ENCODE peak calls at places on chromosomes 1 and 21, in eight cellular contexts. R, F, V, D, C, G, A and Y are unnamed samples. For H3K27me3, the result is how much of the 10 kb centered on the place peaks cover.

GRCh38 chr1:4063516-4063915 is 163.4 kb upstream of the C1orf174 start:
- DNase-seq in A (no peak), G (no peak), D (no peak), R (no peak), C (no peak), V (no peak), F (no peak), Y (no peak)

GRCh38 chr21:44872568-44873355 is 728 bp downstream of the PTTG1IP start:
- DNase-seq in V (peak), D (peak), A (peak), F (peak), R (peak), C (peak), G (no peak), Y (no peak)

GRCh38 chr1:93584238-93585003 is 97.2 kb downstream of the BCAR3 start:
- DNase-seq in F (peak), C (no peak), G (no peak), A (peak), R (no peak), V (no peak), D (no peak), Y (no peak)

GRCh38 chr1:150662811-150663210 is 33.4 kb upstream of the ENSA start:
- DNase-seq in F (no peak), D (no peak), A (no peak), V (no peak), G (no peak), C (no peak), R (no peak), Y (no peak)

GRCh38 chr1:110224240-110224995 is 14.3 kb downstream of the KCNC4 start:
- DNase-seq in G (no peak), V (peak), A (no peak), C (no peak), F (no peak), D (no peak), R (no peak), Y (no peak)

GRCh38 chr1:62295921-62296451 is 23.2 kb downstream of the KANK4 start:
- DNase-seq in V (no peak), A (peak), D (peak), C (peak), R (no peak), G (peak), F (peak), Y (no peak)

GRCh38 chr1:62723841-62724240 is 35.7 kb upstream of the DOCK7 start:
- DNase-seq in V (no peak), D (no peak), G (no peak), F (no peak), R (no peak), A (no peak), C (no peak), Y (no peak)

GRCh38 chr1:244207935-244208244 is 156.8 kb downstream of the ZBTB18 start:
- DNase-seq in G (no peak), V (no peak), R (no peak), D (peak), A (no peak), C (no peak), F (peak), Y (no peak)

GRCh38 chr21:34528131-34528561 is 16.1 kb upstream of the KCNE1 start:
- DNase-seq in D (peak), C (no peak), V (no peak), A (no peak), G (no peak), F (peak), R (no peak), Y (no peak)

GRCh38 chr1:204153667-204154066 is 1.8 kb upstream of the ETNK2 start:
- DNase-seq in G (no peak), D (no peak), A (no peak), F (no peak), V (no peak), C (no peak), R (no peak), Y (no peak)

GRCh38 chr1:56374026-56374974 is 205.1 kb downstream of the PLPP3 start:
- DNase-seq in G (no peak), D (peak), R (no peak), F (peak), A (peak), V (peak), C (no peak), Y (no peak)

GRCh38 chr1:241447056-241447649 is 72.4 kb downstream of the FH start:
- DNase-seq in C (no peak), G (no peak), R (no peak), F (no peak), D (no peak), V (no peak), A (no peak), Y (no peak)

GRCh38 chr1:30522031-30523004 is 201.1 kb downstream of the MATN1 start:
- DNase-seq in D (peak), V (peak), R (peak), F (peak), G (no peak), A (peak), C (no peak), Y (no peak)

GRCh38 chr1:998905-999796 is 746 bp downstream of the HES4 start:
- DNase-seq in V (peak), G (no peak), R (no peak), D (no peak), A (peak), F (peak), C (no peak), Y (no peak)

GRCh38 chr1:76231320-76231719 is 156.8 kb downstream of the ST6GALNAC3 start:
- DNase-seq in C (no peak), R (no peak), G (no peak), F (no peak), A (no peak), D (no peak), V (no peak), Y (no peak)

GRCh38 chr21:44911384-44912157 is 9.1 kb downstream of the ITGB2 start:
- DNase-seq in G (peak), A (no peak), D (no peak), V (no peak), C (peak), R (peak), F (no peak), Y (no peak)

GRCh38 chr21:44918107-44918470 is 2.6 kb downstream of the ITGB2 start:
- DNase-seq in A (no peak), V (no peak), R (no peak), F (no peak), D (no peak), G (no peak), C (no peak), Y (no peak)

GRCh38 chr1:212463565-212464270 is 31.0 kb downstream of the NENF start:
- DNase-seq in C (no peak), G (no peak), D (no peak), R (no peak), F (no peak), A (no peak), V (no peak), Y (no peak)

GRCh38 chr1:61078611-61079010 is 3.8 kb upstream of the NFIA start:
- DNase-seq in R (no peak), C (no peak), A (peak), D (peak), G (no peak), F (peak), V (peak), Y (no peak)

GRCh38 chr1:179793281-179793680 is 50.2 kb downstream of the FAM163A start:
- DNase-seq in F (no peak), G (no peak), R (no peak), A (no peak), D (no peak), V (no peak), C (no peak), Y (no peak)

GRCh38 chr1:228284521-228284920 is 76.7 kb downstream of the OBSCN start:
- DNase-seq in D (no peak), A (no peak), G (no peak), F (no peak), V (no peak), R (no peak), C (no peak), Y (no peak)

GRCh38 chr1:226569879-226570547 is 21.4 kb downstream of the STUM start:
- DNase-seq in R (no peak), C (peak), V (peak), D (no peak), A (peak), G (no peak), F (peak), Y (no peak)

GRCh38 chr1:43410571-43410970 is 20.9 kb downstream of the SZT2 start:
- DNase-seq in V (no peak), G (no peak), D (no peak), C (no peak), R (no peak), F (no peak), A (no peak), Y (no peak)

GRCh38 chr1:24987875-24988559 is 57.9 kb upstream of the RUNX3 start:
- DNase-seq in F (no peak), D (no peak), A (no peak), V (no peak), G (no peak), C (no peak), R (no peak), Y (no peak)

GRCh38 chr21:37450385-37451044 is 83.9 kb downstream of the DYRK1A start:
- DNase-seq in D (peak), R (no peak), A (no peak), F (peak), G (no peak), V (no peak), C (no peak), Y (no peak)

GRCh38 chr1:198939286-198939685 is 300.4 kb downstream of the PTPRC start:
- DNase-seq in A (no peak), C (no peak), D (no peak), G (no peak), F (no peak), V (no peak), R (no peak), Y (no peak)

GRCh38 chr1:82962658-82963057 is 1036.3 kb downstream of the TTLL7 start:
- DNase-seq in A (no peak), C (no peak), V (no peak), G (no peak), D (no peak), R (no peak), F (no peak), Y (no peak)

GRCh38 chr1:213070399-213070798 is 19.4 kb downstream of the RPS6KC1 start:
- DNase-seq in A (peak), D (peak), G (peak), R (peak), F (peak), V (no peak), C (no peak), Y (peak)

GRCh38 chr1:64917328-64917861 is 49.0 kb downstream of the JAK1 start:
- DNase-seq in C (no peak), R (peak), G (peak), A (peak), V (no peak), F (peak), D (peak), Y (no peak)

GRCh38 chr1:78375996-78376395 is 114.8 kb upstream of the PTGFR start:
- DNase-seq in C (no peak), G (no peak), R (no peak), D (peak), F (peak), V (no peak), A (no peak), Y (no peak)

GRCh38 chr1:19405195-19405760 is 80.1 kb downstream of the CAPZB start:
- DNase-seq in V (no peak), C (no peak), R (no peak), D (no peak), F (peak), G (no peak), A (no peak), Y (no peak)

GRCh38 chr1:94000531-94001282 is 91.5 kb upstream of the GCLM start:
- DNase-seq in G (no peak), V (no peak), R (no peak), A (no peak), F (no peak), D (no peak), C (no peak), Y (no peak)

GRCh38 chr1:202571719-202572339 is 138.4 kb downstream of the SYT2 start:
- DNase-seq in D (peak), V (peak), R (peak), F (peak), G (peak), C (no peak), A (peak), Y (no peak)

GRCh38 chr1:41015281-41015680 is 6.2 kb downstream of the SLFNL1 start:
- DNase-seq in G (no peak), R (no peak), C (no peak), F (no peak), D (no peak), V (no peak), A (no peak), Y (no peak)

GRCh38 chr1:172704446-172705176 is 45.7 kb downstream of the FASLG start:
- DNase-seq in D (no peak), R (no peak), F (no peak), C (no peak), G (no peak), V (no peak), A (no peak), Y (no peak)

GRCh38 chr1:210407207-210407886 is 78.6 kb downstream of the HHAT start:
- DNase-seq in R (peak), C (peak), D (peak), A (peak), F (peak), V (peak), G (peak), Y (no peak)

GRCh38 chr1:51990478-51990965 is at the start of gene RAB3B:
- DNase-seq in V (peak), D (peak), A (peak), G (peak), R (peak), F (peak), C (peak), Y (peak)

GRCh38 chr1:19661721-19662228 is 2.9 kb upstream of the HTR6 start:
- DNase-seq in A (peak), D (peak), G (no peak), V (peak), R (peak), F (peak), C (peak), Y (no peak)

GRCh38 chr1:208631057-208631456 is 386.9 kb upstream of the PLXNA2 start:
- DNase-seq in R (no peak), D (no peak), V (no peak), F (no peak), C (no peak), G (no peak), A (no peak), Y (no peak)

GRCh38 chr1:208628298-208628914 is 384.2 kb upstream of the PLXNA2 start:
- DNase-seq in V (no peak), D (no peak), G (no peak), F (no peak), A (no peak), R (no peak), C (no peak), Y (no peak)

DNA sequence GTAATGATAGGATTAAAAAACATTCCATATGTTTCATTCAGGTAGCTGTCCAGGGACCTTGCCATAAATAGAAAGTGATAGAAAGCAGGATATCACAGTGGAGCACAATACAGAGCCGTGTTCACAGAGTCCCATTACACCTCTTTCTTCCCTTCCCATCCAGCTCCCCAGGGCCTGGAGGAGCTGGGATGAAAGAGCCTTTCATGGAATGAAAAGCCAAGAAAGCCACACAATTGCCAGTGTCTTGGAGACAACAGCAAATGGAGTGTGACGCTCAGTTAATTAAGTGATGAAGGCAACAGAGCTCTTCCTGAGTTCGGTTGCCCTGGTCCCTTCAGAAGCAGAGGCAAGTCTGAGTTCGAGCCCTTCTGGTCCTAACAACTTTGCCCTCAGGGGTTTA is 387.3 kb upstream of the PLXNA2 start:
- DNase-seq in D (no peak), R (no peak), V (no peak), F (no peak), C (no peak), G (no peak), A (no peak), Y (no peak)
- H3K4me3 ChIP-seq in D (no peak), R (no peak), V (no peak), F (no peak), C (no peak), G (no peak), A (no peak), Y (no peak)

GRCh38 chr1:46469846-46470245 is 19.8 kb upstream of the DMBX1 start:
- DNase-seq in G (no peak), F (no peak), V (no peak), R (no peak), A (no peak), D (no peak), C (no peak), Y (no peak)
- H3K27me3 ChIP-seq in G (under half), F (under half), V (under half), R (under half), A (half or more), D (under half), C (under half), Y (under half)

DNA sequence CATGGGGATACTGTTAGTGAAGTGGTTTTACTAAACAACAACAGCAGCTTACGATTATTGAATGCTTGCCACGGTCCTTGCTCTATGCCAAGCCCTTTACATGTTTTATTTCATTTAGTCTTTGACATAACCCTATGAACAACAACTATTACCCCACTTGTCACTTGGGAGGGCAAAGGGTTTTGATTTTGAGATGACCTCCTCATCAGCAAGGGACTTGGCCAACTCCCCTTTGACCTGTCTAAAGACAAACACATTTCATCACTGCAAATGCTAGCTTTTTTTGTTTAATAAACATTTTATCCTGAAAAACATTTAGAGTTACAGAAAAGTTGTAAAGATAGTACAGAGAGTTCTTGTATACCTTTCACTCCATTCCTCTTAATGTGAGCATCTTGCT is 152.5 kb upstream of the WNT4 start:
- DNase-seq in R (no peak), F (no peak), A (no peak), V (no peak), D (no peak), G (no peak), C (no peak), Y (no peak)
- H3K4me3 ChIP-seq in R (no peak), F (no peak), A (no peak), V (no peak), D (no peak), G (no peak), C (no peak), Y (no peak)

GRCh38 chr1:90837420-90837819 is 120.3 kb upstream of the BARHL2 start:
- DNase-seq in R (no peak), A (no peak), F (no peak), V (no peak), G (no peak), D (no peak), C (no peak), Y (no peak)

GRCh38 chr1:90838720-90839119 is 121.6 kb upstream of the BARHL2 start:
- DNase-seq in V (no peak), C (no peak), A (no peak), G (no peak), D (no peak), F (no peak), R (no peak), Y (no peak)

GRCh38 chr1:90840323-90840722 is 123.2 kb upstream of the BARHL2 start:
- DNase-seq in A (no peak), R (no peak), C (no peak), F (no peak), G (no peak), D (no peak), V (no peak), Y (no peak)

GRCh38 chr1:90839323-90839722 is 122.2 kb upstream of the BARHL2 start:
- DNase-seq in V (no peak), F (no peak), G (no peak), C (no peak), D (no peak), R (no peak), A (no peak), Y (no peak)

DNA sequence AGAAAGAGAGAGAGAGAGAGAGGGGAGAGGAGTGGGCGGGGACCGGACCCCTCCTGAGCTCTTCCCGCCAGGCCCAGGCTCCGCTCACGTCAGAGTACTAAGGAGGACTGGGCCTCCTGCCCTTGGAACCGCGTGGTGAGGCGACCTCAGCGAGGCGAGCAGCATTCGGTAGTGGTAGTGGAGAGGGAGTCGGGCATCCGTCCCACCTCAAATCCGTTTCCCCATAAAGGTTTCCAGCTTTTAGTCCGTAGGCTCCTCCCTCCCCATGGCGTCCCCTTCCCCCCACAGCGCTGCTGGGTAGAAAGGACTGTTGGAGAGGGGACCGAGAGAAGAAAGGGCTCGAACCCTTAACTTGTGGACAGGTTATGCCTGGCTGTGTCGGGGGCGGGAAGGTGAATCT is 124.4 kb upstream of the BARHL2 start:
- DNase-seq in R (no peak), F (no peak), C (no peak), A (no peak), D (no peak), V (no peak), G (no peak), Y (no peak)
- H3K27me3 ChIP-seq in R (under half), F (under half), C (half or more), A (half or more), D (under half), V (half or more), G (under half), Y (under half)

GRCh38 chr1:32521165-32521564 is 18.1 kb upstream of the ZBTB8A start:
- DNase-seq in V (no peak), F (no peak), R (no peak), G (no peak), D (no peak), C (no peak), A (no peak), Y (peak)
- H3K4me3 ChIP-seq in V (no peak), F (peak), R (no peak), G (no peak), D (no peak), C (no peak), A (no peak), Y (no peak)

GRCh38 chr1:37755290-37755689 is 9.6 kb downstream of the EPHA10 start:
- DNase-seq in F (no peak), R (no peak), C (no peak), G (no peak), A (peak), D (no peak), V (no peak), Y (no peak)
- H3K27me3 ChIP-seq in F (half or more), R (under half), C (under half), G (under half), A (half or more), D (under half), V (half or more), Y (under half)

GRCh38 chr1:16119926-16120325 is 35.9 kb downstream of the EPHA2 start:
- DNase-seq in R (no peak), F (no peak), C (no peak), D (no peak), V (no peak), G (no peak), A (no peak), Y (no peak)
- H3K4me3 ChIP-seq in R (no peak), F (no peak), C (no peak), D (no peak), V (no peak), G (no peak), A (no peak), Y (no peak)

GRCh38 chr1:151882466-151882865 is 26.8 kb downstream of the THEM4 start:
- DNase-seq in D (no peak), F (no peak), V (no peak), R (no peak), G (no peak), A (no peak), C (no peak), Y (no peak)
- H3K27me3 ChIP-seq in D (under half), F (under half), V (under half), R (under half), G (under half), A (under half), C (under half), Y (under half)

GRCh38 chr1:8212443-8212920 is 105.4 kb upstream of the SLC45A1 start:
- DNase-seq in R (no peak), G (no peak), V (no peak), A (no peak), F (peak), C (no peak), D (no peak), Y (no peak)
- H3K4me3 ChIP-seq in R (no peak), G (no peak), V (no peak), A (no peak), F (peak), C (no peak), D (no peak), Y (no peak)